ENCODE peak calls at places on chromosomes 13 and 19, in eight cellular contexts. J, Y, P, W, N, I, Z and M are unnamed samples.
A peak's percentile ranks its signal among the peaks of the same experiment; 100 is the strongest.

GRCh38 chr13:93963266-93964131 is 516.0 kb downstream of the DCT start:
- DNase-seq in Y (no peak), J (no peak), Z (peak; percentile 56), W (no peak), P (no peak), I (peak; percentile 6), N (peak; percentile 25), M (peak; percentile 12)

GRCh38 chr19:12959482-12959881 is 2.5 kb upstream of the GADD45GIP1 start:
- DNase-seq in W (no peak), N (peak; percentile 35), J (no peak), Z (no peak), Y (no peak), P (no peak), I (no peak), M (no peak)

GRCh38 chr19:55251296-55252081 is 7.3 kb downstream of the PPP6R1 start:
- DNase-seq in I (peak; percentile 82), W (no peak), Y (no peak), P (peak; percentile 65), Z (peak; percentile 81), N (peak; percentile 44), J (no peak), M (peak; percentile 82)

GRCh38 chr19:17121736-17122293 is 46.2 kb downstream of the MYO9B start:
- DNase-seq in P (no peak), N (no peak), Z (no peak), I (no peak), J (no peak), Y (no peak), W (no peak), M (no peak)

GRCh38 chr13:19622189-19622588 is 11.3 kb upstream of the MPHOSPH8 start:
- DNase-seq in J (no peak), P (no peak), I (no peak), Z (no peak), W (no peak), N (peak; percentile 25), Y (no peak), M (no peak)

GRCh38 chr19:3984584-3984907 is 717 bp downstream of the EEF2 start:
- DNase-seq in Z (no peak), P (no peak), W (no peak), I (no peak), J (no peak), Y (no peak), N (no peak), M (no peak)

GRCh38 chr13:102018716-102019115 is 383.1 kb downstream of the FGF14 start:
- DNase-seq in J (no peak), Z (no peak), I (no peak), P (no peak), W (no peak), Y (no peak), N (peak; percentile 11), M (no peak)

GRCh38 chr19:588093-588742 is 1.5 kb upstream of the HCN2 start:
- DNase-seq in N (peak; percentile 82), I (peak; percentile 91), W (no peak), Z (peak; percentile 88), J (peak; percentile 38), P (peak; percentile 73), Y (peak; percentile 72), M (peak; percentile 58)

GRCh38 chr19:15304140-15304705 is 28.1 kb downstream of the BRD4 start:
- DNase-seq in N (peak; percentile 48), P (no peak), W (no peak), J (no peak), Y (no peak), I (no peak), Z (no peak), M (no peak)

GRCh38 chr19:662207-662961 is 630 bp downstream of the RNF126 start:
- DNase-seq in N (peak; percentile 61), P (peak; percentile 85), J (peak; percentile 52), I (no peak), W (no peak), Z (peak; percentile 34), Y (peak; percentile 46), M (peak; percentile 51)